ENCODE peak calls at places on chromosomes 5 and 9, in four cellular contexts. U, Y, R and D are unnamed samples.

GRCh38 chr9:4830699-4831098 is 38.0 kb downstream of the RCL1 start:
- DNase-seq in R (no peak), U (no peak), Y (no peak), D (no peak)

GRCh38 chr5:32147959-32148358 is 26.2 kb downstream of the GOLPH3 start:
- DNase-seq in Y (no peak), U (no peak), R (no peak), D (no peak)

GRCh38 chr5:40681351-40682311 is 1.9 kb downstream of the PTGER4 start:
- DNase-seq in U (no peak), Y (peak; percentile 63), R (no peak), D (no peak)

GRCh38 chr5:73967347-73967746 is 341.4 kb downstream of the ARHGEF28 start:
- DNase-seq in R (no peak), U (no peak), Y (no peak), D (no peak)

GRCh38 chr5:123170816-123171345 is 81.8 kb downstream of the PRDM6 start:
- DNase-seq in U (no peak), R (no peak), Y (no peak), D (no peak)

GRCh38 chr9:23492126-23493002 is 333.7 kb downstream of the ELAVL2 start:
- DNase-seq in Y (peak; percentile 71), R (peak; percentile 30), U (peak; percentile 47), D (peak; percentile 65)

GRCh38 chr5:112109331-112109993 is 309.6 kb downstream of the EPB41L4A start:
- DNase-seq in R (peak; percentile 95), Y (no peak), U (peak; percentile 9), D (no peak)

GRCh38 chr5:675876-676698 is 17.1 kb downstream of the TPPP start:
- DNase-seq in R (no peak), U (no peak), Y (no peak), D (no peak)

GRCh38 chr9:19967567-19968459 is 179.0 kb upstream of the SLC24A2 start:
- DNase-seq in U (no peak), R (no peak), Y (peak; percentile 51), D (peak; percentile 31)

GRCh38 chr5:141868541-141868940 is 9.7 kb downstream of the PCDH1 start:
- DNase-seq in Y (no peak), U (no peak), R (no peak), D (no peak)

GRCh38 chr9:24881361-24881760 is 335.7 kb upstream of the IZUMO3 start:
- DNase-seq in R (no peak), Y (peak; percentile 24), U (no peak), D (peak; percentile 12)

GRCh38 chr9:26605367-26605766 is 287.2 kb downstream of the CAAP1 start:
- DNase-seq in Y (no peak), U (no peak), R (no peak), D (no peak)

GRCh38 chr5:172542651-172543131 is 88.4 kb upstream of the SH3PXD2B start:
- DNase-seq in U (no peak), R (no peak), Y (no peak), D (no peak)

GRCh38 chr5:172544371-172545120 is 90.2 kb upstream of the SH3PXD2B start:
- DNase-seq in U (no peak), Y (no peak), R (no peak), D (no peak)

GRCh38 chr5:172543484-172544298 is 89.4 kb upstream of the SH3PXD2B start:
- DNase-seq in U (no peak), Y (no peak), R (no peak), D (no peak)

GRCh38 chr5:172546196-172546595 is 91.9 kb upstream of the SH3PXD2B start:
- DNase-seq in Y (no peak), U (no peak), R (no peak), D (no peak)

GRCh38 chr5:172545291-172545761 is 91.0 kb upstream of the SH3PXD2B start:
- DNase-seq in U (no peak), Y (no peak), R (no peak), D (no peak)
- H3K4me1 ChIP-seq in U (no peaks in the 10 kb centered on the region), Y (peaks cover 13% of the 10 kb centered on the region), R (peaks cover 37% of the 10 kb centered on the region), D (no peaks in the 10 kb centered on the region)

DNA sequence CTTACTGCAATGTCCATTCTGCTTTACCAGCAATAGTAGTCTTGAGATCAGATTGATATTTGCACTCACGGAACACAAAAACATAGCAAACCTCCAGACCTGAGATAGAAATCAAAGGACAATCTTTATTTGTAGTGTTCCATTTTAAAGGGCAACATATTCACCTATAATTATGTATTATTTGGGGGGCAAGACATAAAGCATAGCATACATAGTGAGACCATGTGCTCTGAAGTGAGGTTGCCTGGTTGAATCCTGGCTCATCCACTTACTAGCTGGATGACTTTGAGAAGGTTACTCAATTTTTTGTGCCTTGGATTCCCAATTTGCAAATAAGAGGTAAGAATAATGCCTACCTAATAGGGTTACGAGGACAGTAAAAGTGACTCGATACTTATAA is at the start of gene OR1B1:
- DNase-seq in Y (no peak), U (no peak), R (no peak), D (no peak)
- H3K9me3 ChIP-seq in Y (peaks cover 13% of the 10 kb centered on the region), U (no peaks in the 10 kb centered on the region), R (peaks cover 4% of the 10 kb centered on the region), D (no peaks in the 10 kb centered on the region)

DNA sequence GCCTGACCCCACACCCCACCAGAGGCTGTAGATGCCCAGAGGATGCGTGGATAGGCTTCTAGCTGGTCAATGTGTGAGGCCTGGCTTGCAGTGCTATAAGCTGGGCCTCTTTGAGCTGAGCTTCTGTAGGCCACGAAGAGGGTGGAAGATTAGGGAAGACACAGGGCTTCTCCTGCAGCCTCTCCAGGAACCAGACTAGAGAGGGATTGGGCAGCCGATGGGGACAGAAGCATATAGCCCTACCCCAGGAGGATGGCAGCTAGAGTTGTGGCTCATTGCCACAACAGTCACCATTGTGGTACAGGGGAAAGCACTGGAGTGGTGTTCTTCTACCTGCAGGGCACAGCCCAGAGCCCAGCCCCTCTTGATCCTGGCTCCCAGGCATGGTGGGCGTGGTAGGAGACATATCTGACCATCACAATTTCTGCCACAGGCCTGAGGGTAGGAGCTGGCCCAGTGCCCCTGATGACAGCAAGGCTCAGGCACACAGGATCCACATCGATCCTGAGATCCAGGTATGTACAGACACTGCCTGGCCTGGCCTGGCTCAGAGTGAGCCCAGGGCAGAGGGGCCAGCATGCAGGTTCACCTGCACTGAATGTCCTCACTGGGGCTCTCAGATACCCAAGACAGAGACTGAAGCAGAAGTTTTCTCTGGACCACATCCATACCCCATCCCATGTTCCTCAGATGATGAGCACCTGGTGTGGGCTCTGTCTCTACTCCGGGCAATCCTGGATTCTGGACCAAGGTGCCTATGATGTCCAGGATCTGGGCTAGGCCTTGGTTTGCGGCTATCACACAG is 8.7 kb downstream of the PDLIM4 start:
- DNase-seq in Y (no peak), U (no peak), R (no peak), D (no peak)
- H3K4me1 ChIP-seq in Y (peaks cover 7% of the 10 kb centered on the region), U (peaks cover 43% of the 10 kb centered on the region), R (no peaks in the 10 kb centered on the region), D (no peaks in the 10 kb centered on the region)

DNA sequence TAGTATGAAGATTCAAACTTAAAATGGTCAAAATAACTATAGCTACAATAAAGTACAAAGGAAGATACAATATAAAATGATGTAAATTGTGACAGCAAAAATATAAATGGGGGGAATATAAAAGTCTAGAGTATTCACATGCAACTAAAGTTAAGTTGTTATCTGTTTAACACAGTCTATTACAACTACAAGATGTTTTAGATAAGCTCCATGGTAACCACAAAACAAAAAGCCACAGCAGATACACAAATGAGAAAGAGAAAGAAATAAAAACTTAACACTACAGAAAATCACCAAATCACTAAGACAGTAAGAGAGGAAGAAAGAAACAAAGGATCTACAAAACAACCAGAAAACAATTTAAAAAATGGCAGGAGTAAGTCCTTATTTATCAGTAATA is 17.0 kb upstream of the SH3TC2 start:
- DNase-seq in U (no peak), Y (no peak), R (no peak), D (no peak)
- H3K9me3 ChIP-seq in U (no peaks in the 10 kb centered on the region), Y (no peaks in the 10 kb centered on the region), R (no peaks in the 10 kb centered on the region), D (no peaks in the 10 kb centered on the region)

DNA sequence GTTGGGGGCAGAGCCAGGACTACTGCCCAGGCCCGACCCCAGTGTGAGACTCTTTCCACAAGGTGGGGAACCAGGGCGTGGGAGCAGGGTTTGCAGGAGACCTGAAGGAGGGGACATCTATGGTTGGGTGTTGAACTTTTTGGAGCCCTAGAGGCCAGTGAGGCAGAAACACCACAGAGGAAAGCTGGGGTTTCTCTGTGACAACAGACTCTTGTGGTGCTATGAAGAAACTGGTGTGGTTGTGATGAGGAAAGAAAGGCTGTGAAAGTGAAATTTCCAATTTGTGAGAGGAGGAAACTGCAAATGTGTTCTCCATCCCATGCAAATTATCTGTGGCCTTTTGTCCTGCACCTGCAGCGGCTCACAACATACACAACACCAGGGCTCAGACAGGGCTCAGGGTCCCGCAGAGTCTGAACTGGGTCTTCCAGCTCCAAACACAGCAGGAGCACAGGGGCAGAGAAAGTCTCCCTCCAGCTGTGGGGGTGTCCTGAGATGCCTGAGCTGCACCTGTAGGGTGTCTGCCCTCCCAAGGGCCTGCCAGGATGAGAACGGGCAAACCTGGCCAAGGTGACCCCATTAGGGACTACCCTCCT is 51.4 kb upstream of the GRHPR start:
- DNase-seq in R (no peak), Y (no peak), U (no peak), D (no peak)
- H3K4me1 ChIP-seq in R (no peaks in the 10 kb centered on the region), Y (peaks cover 6% of the 10 kb centered on the region), U (no peaks in the 10 kb centered on the region), D (no peaks in the 10 kb centered on the region)